ENCODE peak calls at places on chromosomes 7 and 10, in four cellular contexts. J is mesendoderm, D is H1, B is H9. P is an unnamed sample.

GRCh38 chr7:128410092-128410665 is 397 bp upstream of the IMPDH1 start:
- DNase-seq in D (no peak), B (no peak), J (peak; percentile 64), P (peak; percentile 81)

GRCh38 chr7:80070391-80070790 is 64.2 kb upstream of the GNAI1 start:
- DNase-seq in D (no peak), B (no peak), J (no peak), P (peak; percentile 49)

GRCh38 chr10:35843524-35844171 is 201.6 kb upstream of the FZD8 start:
- DNase-seq in D (no peak), J (peak; percentile 82), B (peak; percentile 39), P (no peak)

GRCh38 chr7:47474937-47475879 is 106.7 kb downstream of the TNS3 start:
- DNase-seq in J (peak; percentile 95), D (peak; percentile 54), B (peak; percentile 93), P (peak; percentile 96)

GRCh38 chr7:129351320-129351719 is 82.9 kb upstream of the STRIP2 start:
- DNase-seq in D (no peak), B (no peak), J (no peak), P (peak; percentile 81)

GRCh38 chr7:76397409-76398183 is 11.9 kb downstream of the SSC4D start:
- DNase-seq in D (no peak), J (peak; percentile 68), B (peak; percentile 84), P (peak; percentile 31)

GRCh38 chr7:97015787-97016391 is 8.7 kb downstream of the DLX5 start:
- DNase-seq in J (no peak), B (no peak), D (no peak), P (no peak)

GRCh38 chr7:42736931-42737330 is 174.9 kb downstream of the C7orf25 start:
- DNase-seq in J (peak; percentile 69), D (no peak), B (peak; percentile 59), P (no peak)

GRCh38 chr7:29162577-29162976 is 16.2 kb upstream of the CPVL start:
- DNase-seq in J (no peak), D (no peak), B (no peak), P (no peak)

GRCh38 chr10:97761331-97761865 is 10.4 kb downstream of the SFRP5 start:
- DNase-seq in D (no peak), J (no peak), B (no peak), P (no peak)

GRCh38 chr10:97759981-97760345 is 11.8 kb downstream of the SFRP5 start:
- DNase-seq in B (no peak), J (no peak), D (no peak), P (no peak)

GRCh38 chr10:97760461-97761257 is 11.1 kb downstream of the SFRP5 start:
- DNase-seq in B (no peak), J (no peak), D (no peak), P (no peak)

GRCh38 chr10:97757471-97757870 is 14.3 kb downstream of the SFRP5 start:
- DNase-seq in D (no peak), B (no peak), J (no peak), P (no peak)

DNA sequence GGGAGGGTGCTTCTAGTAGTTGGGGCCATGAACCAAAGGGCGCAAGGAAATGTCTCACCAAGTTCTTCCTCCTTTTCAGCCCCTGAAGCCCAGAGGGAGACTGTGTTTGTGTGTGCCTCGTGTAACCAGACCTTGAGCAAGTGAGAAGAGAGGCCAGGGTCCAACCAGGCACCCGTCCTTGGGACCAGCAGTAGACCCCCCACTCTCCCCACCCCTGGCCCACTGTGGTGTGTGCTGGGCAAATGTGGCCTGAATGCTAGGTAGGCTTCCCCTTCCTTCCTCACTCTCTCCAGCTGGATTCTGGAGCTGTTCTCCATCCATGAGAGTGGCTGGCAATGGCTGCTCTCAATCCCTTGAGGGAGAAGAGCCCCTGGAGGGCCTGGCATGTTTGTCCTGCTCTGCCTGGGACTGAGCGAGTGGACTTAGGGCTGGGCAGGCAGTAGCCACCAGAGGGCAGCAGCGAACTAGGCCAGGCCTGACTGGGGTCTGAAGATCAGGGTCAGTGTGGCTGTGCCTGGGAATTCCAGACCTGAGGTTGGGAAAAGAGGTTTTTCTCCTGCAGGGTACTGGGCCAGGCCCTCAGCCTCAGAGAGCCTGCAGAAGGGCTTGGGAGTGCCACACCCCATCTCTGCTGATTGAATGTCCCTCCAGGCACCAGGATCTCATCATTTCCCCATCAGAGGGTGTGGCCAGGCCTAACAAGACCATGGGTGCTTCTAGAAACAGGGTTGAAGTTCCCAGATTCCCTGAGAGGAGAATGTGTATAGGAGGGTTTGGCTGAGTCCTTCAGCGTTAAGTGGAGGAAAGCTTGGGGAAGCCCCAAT is 12.4 kb downstream of the SFRP5 start:
- DNase-seq in D (peak; percentile 76), B (peak; percentile 87), J (peak; percentile 88), P (peak; percentile 52)
- H4K5ac ChIP-seq in D (no peak overlapping the region), B (no peak overlapping the region), J (no peak overlapping the region), P (no peak overlapping the region)

GRCh38 chr10:24305551-24306506 is 96.9 kb downstream of the KIAA1217 start:
- DNase-seq in B (no peak), D (no peak), J (no peak), P (peak; percentile 47)
- H4K5ac ChIP-seq in B (no peak overlapping the region), D (no peak overlapping the region), J (no peak overlapping the region), P (no peak overlapping the region)

GRCh38 chr10:66167816-66168215 is 758.0 kb upstream of the LRRTM3 start:
- DNase-seq in D (no peak), B (no peak), J (no peak), P (no peak)

GRCh38 chr10:66162560-66163143 is 763.2 kb upstream of the LRRTM3 start:
- DNase-seq in D (no peak), J (peak; percentile 8), B (no peak), P (no peak)
- H4K5ac ChIP-seq in D (no peak overlapping the region), J (no peak overlapping the region), B (no peak overlapping the region), P (no peak overlapping the region)

GRCh38 chr10:117942261-117942660 is 104.5 kb downstream of the RAB11FIP2 start:
- DNase-seq in B (no peak), D (no peak), J (no peak), P (no peak)
- H4K5ac ChIP-seq in B (no peak overlapping the region), D (no peak overlapping the region), J (no peak overlapping the region), P (no peak overlapping the region)

GRCh38 chr7:2123360-2123759 is 109.4 kb downstream of the MAD1L1 start:
- DNase-seq in J (no peak), D (no peak), B (no peak), P (no peak)
- H4K5ac ChIP-seq in J (no peak overlapping the region), D (no peak overlapping the region), B (no peak overlapping the region), P (no peak overlapping the region)